ENCODE peak calls at places on chromosomes 3 and 15, in six cellular contexts. A is G401, F is uterus, B is RPMI7951, K is endothelial cell, Q is aorta. I is an unnamed sample.

GRCh38 chr3:105619651-105620050 is 249.2 kb downstream of the CBLB start:
- DNase-seq in F (no peak), B (no peak), Q (no peak), K (no peak), A (no peak), I (no peak)

GRCh38 chr3:163779396-163780344 is 1298.6 kb downstream of the SI start:
- DNase-seq in F (no peak), B (no peak), Q (no peak), A (no peak), K (no peak), I (no peak)

GRCh38 chr3:196207833-196208607 is 3.2 kb downstream of the ZDHHC19 start:
- DNase-seq in Q (no peak), F (no peak), A (no peak), K (peak), B (peak), I (no peak)

GRCh38 chr15:88385078-88385700 is 82.0 kb downstream of the MRPL46 start:
- DNase-seq in A (no peak), F (no peak), B (peak), K (no peak), Q (no peak), I (no peak)

GRCh38 chr3:66836363-66837152 is 161.5 kb upstream of the KBTBD8 start:
- DNase-seq in Q (no peak), A (no peak), B (peak), K (no peak), F (no peak), I (no peak)

GRCh38 chr15:58553365-58553918 is 121.7 kb downstream of the LIPC start:
- DNase-seq in A (no peak), K (no peak), F (no peak), Q (peak), B (no peak), I (no peak)

GRCh38 chr3:156160653-156161052 is 40.3 kb downstream of the KCNAB1 start:
- DNase-seq in A (no peak), K (no peak), Q (no peak), B (no peak), F (no peak), I (no peak)

GRCh38 chr3:82940124-82940523 is 1178.7 kb upstream of the GBE1 start:
- DNase-seq in Q (peak), F (no peak), B (no peak), K (no peak), A (no peak), I (peak)

GRCh38 chr3:194548346-194549321 is 61.8 kb upstream of the ATP13A3 start:
- DNase-seq in B (peak), K (no peak), Q (peak), A (no peak), F (no peak), I (no peak)

GRCh38 chr3:30199855-30200254 is 406.5 kb upstream of the TGFBR2 start:
- DNase-seq in A (no peak), K (no peak), F (no peak), B (no peak), Q (no peak), I (no peak)

GRCh38 chr15:76345880-76346665 is 9.5 kb downstream of the ISL2 start:
- DNase-seq in K (no peak), Q (no peak), B (no peak), A (no peak), F (no peak), I (no peak)

GRCh38 chr3:123576119-123576518 is 8.7 kb downstream of the HACD2 start:
- DNase-seq in F (no peak), Q (no peak), B (no peak), K (no peak), A (no peak), I (no peak)

GRCh38 chr15:80526556-80527340 is 122.6 kb downstream of the ARNT2 start:
- DNase-seq in A (peak), F (no peak), Q (no peak), B (peak), K (no peak), I (no peak)

GRCh38 chr3:16311960-16312451 is 47.0 kb downstream of the OXNAD1 start:
- DNase-seq in A (no peak), K (no peak), F (no peak), B (peak), Q (peak), I (no peak)